ENCODE peak calls at places on chromosomes 16 and 17, in five cellular contexts. C, B, F, G and U are unnamed samples.

GRCh38 chr17:78257810-78258322 is 26.4 kb downstream of the TMEM235 start:
- ATAC-seq in C (no peak), B (no peak), F (no peak), G (peak; percentile 2), U (peak; percentile 1)

GRCh38 chr17:179066-179432 is 2.4 kb downstream of the DOC2B start:
- ATAC-seq in C (no peak), B (no peak), F (no peak), G (no peak), U (peak; percentile 31)

GRCh38 chr16:2033057-2033911 is 6.6 kb downstream of the NHERF2 start:
- ATAC-seq in C (peak; percentile 18), B (peak; percentile 68), F (peak; percentile 55), G (peak; percentile 54), U (peak; percentile 90)

GRCh38 chr16:85350973-85351372 is 238.7 kb upstream of the CIBAR2 start:
- ATAC-seq in C (peak; percentile 91), B (peak; percentile 93), F (peak; percentile 93), G (peak; percentile 72), U (peak; percentile 74)

GRCh38 chr16:4859900-4860255 is 12.6 kb downstream of the UBN1 start:
- ATAC-seq in C (no peak), B (peak; percentile 77), F (no peak), G (no peak), U (peak; percentile 58)

GRCh38 chr16:4217246-4218131 is 24.4 kb downstream of the SRL start:
- ATAC-seq in C (no peak), B (peak; percentile 90), F (no peak), G (peak; percentile 78), U (no peak)

GRCh38 chr17:17979778-17980177 is 7.1 kb downstream of the DRC3 start:
- ATAC-seq in C (no peak), B (no peak), F (no peak), G (no peak), U (no peak)

GRCh38 chr17:7632492-7632894 is 2.6 kb downstream of the SHBG start:
- ATAC-seq in C (peak; percentile 51), B (peak; percentile 32), F (peak; percentile 33), G (peak; percentile 57), U (peak; percentile 43)

GRCh38 chr17:3804503-3804931 is 3.5 kb upstream of the ITGAE start:
- ATAC-seq in C (peak; percentile 68), B (no peak), F (peak; percentile 67), G (no peak), U (no peak)

GRCh38 chr16:54403580-54403979 is 117.0 kb upstream of the IRX3 start:
- ATAC-seq in C (no peak), B (no peak), F (no peak), G (no peak), U (no peak)

GRCh38 chr16:2092866-2093265 is 42.8 kb downstream of the PKD1 start:
- ATAC-seq in C (no peak), B (no peak), F (no peak), G (no peak), U (no peak)

GRCh38 chr16:9102379-9102778 is 10.9 kb downstream of the HAPSTR1 start:
- ATAC-seq in C (no peak), B (no peak), F (no peak), G (no peak), U (peak; percentile 77)

GRCh38 chr16:58158137-58158536 is 29.0 kb upstream of the CFAP20 start:
- ATAC-seq in C (no peak), B (no peak), F (no peak), G (no peak), U (no peak)

GRCh38 chr17:39863918-39864746 is at the start of gene IKZF3:
- ATAC-seq in C (peak; percentile 100), B (peak; percentile 88), F (peak; percentile 99), G (peak; percentile 100), U (peak; percentile 63)

GRCh38 chr17:41734139-41734948 is at the start of gene HAP1:
- ATAC-seq in C (peak; percentile 24), B (peak; percentile 8), F (peak; percentile 41), G (peak; percentile 22), U (peak; percentile 58)

GRCh38 chr16:89575247-89576172 is at the start of gene CPNE7:
- ATAC-seq in C (peak; percentile 17), B (peak; percentile 17), F (peak; percentile 34), G (peak; percentile 12), U (no peak)

GRCh38 chr16:29907973-29908372 is 7.7 kb downstream of the ASPHD1 start:
- ATAC-seq in C (no peak), B (no peak), F (no peak), G (no peak), U (no peak)

GRCh38 chr16:14549789-14550153 is 80.3 kb downstream of the PARN start:
- ATAC-seq in C (peak; percentile 80), B (peak; percentile 38), F (peak; percentile 88), G (peak; percentile 69), U (no peak)

GRCh38 chr17:58756246-58757161 is 850 bp downstream of the PPM1E start:
- ATAC-seq in C (peak; percentile 52), B (peak; percentile 51), F (peak; percentile 55), G (peak; percentile 44), U (peak; percentile 60)

GRCh38 chr17:58172369-58173071 is 5.7 kb downstream of the OR4D2 start:
- ATAC-seq in C (peak; percentile 60), B (no peak), F (peak; percentile 46), G (peak; percentile 39), U (peak; percentile 77)

GRCh38 chr16:4077083-4077714 is 39.0 kb downstream of the ADCY9 start:
- ATAC-seq in C (no peak), B (no peak), F (no peak), G (no peak), U (no peak)

GRCh38 chr16:9092282-9092962 is 978 bp downstream of the HAPSTR1 start:
- ATAC-seq in C (peak; percentile 15), B (peak; percentile 12), F (peak; percentile 21), G (peak; percentile 8), U (peak; percentile 7)

GRCh38 chr17:71883258-71883657 is 237.6 kb upstream of the SOX9 start:
- ATAC-seq in C (no peak), B (no peak), F (no peak), G (no peak), U (no peak)

GRCh38 chr16:29779474-29779873 is 1.4 kb downstream of the ZG16 start:
- ATAC-seq in C (no peak), B (no peak), F (no peak), G (no peak), U (no peak)

GRCh38 chr16:57828272-57829161 is 26.2 kb upstream of the KIFC3 start:
- ATAC-seq in C (no peak), B (no peak), F (no peak), G (no peak), U (no peak)

GRCh38 chr16:31050280-31051030 is 17.1 kb downstream of the STX4 start:
- ATAC-seq in C (no peak), B (no peak), F (no peak), G (no peak), U (no peak)

GRCh38 chr16:68367891-68368601 is 57.2 kb downstream of the PRMT7 start:
- ATAC-seq in C (no peak), B (no peak), F (no peak), G (no peak), U (no peak)

GRCh38 chr16:12565423-12565822 is 238.3 kb downstream of the CPPED1 start:
- ATAC-seq in C (no peak), B (no peak), F (no peak), G (no peak), U (no peak)

GRCh38 chr16:59259964-59260348 is 525.8 kb upstream of the GOT2 start:
- ATAC-seq in C (no peak), B (no peak), F (no peak), G (no peak), U (no peak)

GRCh38 chr17:20262116-20262977 is 205.0 kb downstream of the LGALS9B start:
- ATAC-seq in C (no peak), B (no peak), F (no peak), G (no peak), U (no peak)

GRCh38 chr16:88662222-88662842 is 559 bp downstream of the MVD start:
- ATAC-seq in C (peak; percentile 2), B (no peak), F (peak; percentile 0), G (peak; percentile 11), U (no peak)

GRCh38 chr17:4054446-4054845 is 88.4 kb downstream of the ZZEF1 start:
- ATAC-seq in C (no peak), B (no peak), F (no peak), G (no peak), U (no peak)

GRCh38 chr17:37218849-37219248 is 156.9 kb upstream of the C17orf78 start:
- ATAC-seq in C (no peak), B (no peak), F (no peak), G (no peak), U (no peak)

GRCh38 chr17:13416748-13417363 is 184.9 kb downstream of the HS3ST3A1 start:
- ATAC-seq in C (no peak), B (no peak), F (no peak), G (no peak), U (peak; percentile 10)

GRCh38 chr17:16191604-16192003 is 23.7 kb downstream of the NCOR1 start:
- ATAC-seq in C (no peak), B (no peak), F (no peak), G (no peak), U (no peak)

GRCh38 chr16:4053663-4054479 is 62.4 kb downstream of the ADCY9 start:
- ATAC-seq in C (peak; percentile 83), B (peak; percentile 77), F (peak; percentile 86), G (peak; percentile 68), U (no peak)

GRCh38 chr16:3174618-3175148 is 13.3 kb upstream of the OR1F1 start:
- ATAC-seq in C (no peak), B (no peak), F (no peak), G (no peak), U (no peak)